ENCODE peak calls at places on chromosomes 5 and 9, in five cellular contexts. F is CD8-positive, alpha-beta T cell; R is A549; Y is psoas muscle; O is neural progenitor cell. D is an unnamed sample.

GRCh38 chr5:127041571-127041970 is 11.2 kb upstream of the MARCHF3 start:
- DNase-seq in R (no peak), O (no peak), Y (no peak), F (no peak), D (no peak)

GRCh38 chr9:21919377-21920362 is 74.5 kb downstream of the CDKN2A start:
- DNase-seq in Y (no peak), F (peak; percentile 4), R (no peak), O (no peak), D (no peak)

GRCh38 chr5:61245486-61245885 is 83.2 kb upstream of the SMIM15 start:
- DNase-seq in O (no peak), F (no peak), Y (no peak), R (no peak), D (no peak)

GRCh38 chr5:65883461-65883860 is 42.9 kb upstream of the ERBIN start:
- DNase-seq in R (no peak), O (no peak), F (no peak), Y (no peak), D (no peak)

GRCh38 chr9:14313378-14313940 is 482 bp downstream of the NFIB start:
- DNase-seq in F (no peak), R (peak; percentile 63), O (peak; percentile 56), Y (peak; percentile 76), D (no peak)

GRCh38 chr9:74609671-74610416 is 112.7 kb downstream of the RORB start:
- DNase-seq in Y (no peak), F (no peak), O (peak; percentile 8), R (peak; percentile 5), D (no peak)

GRCh38 chr9:116372081-116372673 is 218.6 kb downstream of the PAPPA start:
- DNase-seq in Y (no peak), O (no peak), R (no peak), F (no peak), D (no peak)

GRCh38 chr9:80157128-80157527 is 585.4 kb downstream of the TLE4 start:
- DNase-seq in Y (no peak), R (no peak), O (no peak), F (no peak), D (no peak)

GRCh38 chr5:179530069-179530998 is 20.0 kb upstream of the RUFY1 start:
- DNase-seq in Y (peak; percentile 79), F (peak; percentile 71), R (peak; percentile 29), O (peak; percentile 68), D (no peak)

GRCh38 chr9:93168581-93168980 is 15.4 kb upstream of the WNK2 start:
- DNase-seq in R (no peak), Y (no peak), F (no peak), O (no peak), D (no peak)

GRCh38 chr5:181120311-181120710 is 10.7 kb downstream of the OR2V1 start:
- DNase-seq in Y (no peak), R (no peak), F (no peak), O (no peak), D (no peak)

GRCh38 chr9:91949946-91950664 is at the start of gene ROR2:
- DNase-seq in F (peak; percentile 6), O (peak; percentile 94), R (peak; percentile 40), Y (peak; percentile 61), D (no peak)

GRCh38 chr5:65483474-65484346 is 2.0 kb upstream of the ADAMTS6 start:
- DNase-seq in R (peak; percentile 63), Y (no peak), F (no peak), O (peak; percentile 65), D (no peak)

GRCh38 chr9:124124729-124125589 is 113.4 kb downstream of the LHX2 start:
- DNase-seq in R (no peak), F (no peak), Y (no peak), O (no peak), D (no peak)

GRCh38 chr5:74885170-74885569 is 19.0 kb upstream of the FAM169A start:
- DNase-seq in R (no peak), Y (no peak), O (no peak), F (no peak), D (no peak)

GRCh38 chr9:89606049-89606481 is 1.3 kb downstream of the GADD45G start:
- DNase-seq in F (peak; percentile 12), R (peak; percentile 67), O (peak; percentile 65), Y (peak; percentile 87), D (peak; percentile 61)

GRCh38 chr5:28903643-28904042 is 1865.3 kb upstream of the CDH9 start:
- DNase-seq in O (no peak), R (no peak), F (no peak), Y (no peak), D (no peak)

GRCh38 chr9:110110154-110110553 is 97.8 kb downstream of the C9orf152 start:
- DNase-seq in F (no peak), O (no peak), Y (no peak), R (no peak), D (no peak)

GRCh38 chr9:87270241-87271234 is 227.1 kb upstream of the DAPK1 start:
- DNase-seq in O (peak; percentile 63), R (no peak), Y (no peak), F (no peak), D (no peak)

GRCh38 chr5:39420482-39421145 is 4.2 kb downstream of the DAB2 start:
- DNase-seq in R (no peak), Y (peak; percentile 76), O (peak; percentile 27), F (no peak), D (peak; percentile 59)

GRCh38 chr9:13292158-13292557 is 12.7 kb upstream of the MPDZ start:
- DNase-seq in O (no peak), F (no peak), R (no peak), Y (no peak), D (no peak)

GRCh38 chr5:69288668-69289067 is 43.9 kb downstream of the CCDC125 start:
- DNase-seq in F (no peak), R (no peak), O (no peak), Y (no peak), D (no peak)

GRCh38 chr5:1343931-1344901 is 683 bp downstream of the CLPTM1L start:
- DNase-seq in F (no peak), O (peak; percentile 39), Y (no peak), R (no peak), D (no peak)

GRCh38 chr5:1342268-1342667 is 2.6 kb downstream of the CLPTM1L start:
- DNase-seq in R (no peak), F (no peak), O (no peak), Y (no peak), D (no peak)

GRCh38 chr5:1341863-1342262 is 3.0 kb downstream of the CLPTM1L start:
- DNase-seq in R (no peak), Y (peak; percentile 31), F (no peak), O (no peak), D (peak; percentile 13)

GRCh38 chr5:1344975-1345838 is at the start of gene CLPTM1L:
- DNase-seq in F (peak; percentile 82), R (peak; percentile 86), Y (peak; percentile 94), O (peak; percentile 96), D (peak; percentile 84)

GRCh38 chr5:1343315-1343751 is 1.6 kb downstream of the CLPTM1L start:
- DNase-seq in Y (peak; percentile 44), O (no peak), F (no peak), R (no peak), D (no peak)
- TF ChIP-seq CTCF in Y (no peak), O (no peak), F (no peak), R (no peak), D (no peak)

GRCh38 chr5:170821257-170821800 is 37.8 kb downstream of the GABRP start:
- DNase-seq in R (no peak), O (no peak), Y (no peak), F (no peak), D (no peak)

GRCh38 chr5:170813231-170813630 is 29.7 kb downstream of the GABRP start:
- DNase-seq in R (no peak), Y (no peak), O (no peak), F (no peak), D (no peak)

GRCh38 chr5:170817195-170817594 is 33.7 kb downstream of the GABRP start:
- DNase-seq in Y (no peak), O (no peak), R (no peak), F (no peak), D (no peak)

DNA sequence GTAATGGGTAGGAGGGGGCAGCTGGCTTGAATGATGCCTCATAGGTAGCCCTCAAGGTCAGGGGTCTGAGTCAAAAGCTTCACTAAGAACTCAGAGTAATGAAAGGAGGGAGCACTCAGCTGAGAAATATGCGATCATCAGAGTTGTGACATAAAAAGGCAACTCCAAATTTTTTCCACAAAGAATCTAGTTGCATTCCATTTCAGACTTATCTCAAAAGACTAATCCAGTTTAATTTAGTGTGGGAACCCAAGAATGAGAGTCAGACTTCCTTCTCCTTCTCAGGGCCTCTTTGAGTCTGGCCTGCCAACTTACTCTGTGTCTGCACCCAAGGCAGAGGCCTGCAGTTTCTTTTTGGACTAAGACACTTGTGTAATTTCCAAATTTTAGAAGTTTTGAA is 34.7 kb downstream of the GABRP start:
- DNase-seq in O (no peak), Y (no peak), R (no peak), F (no peak), D (no peak)
- H3K27ac ChIP-seq in O (no peak overlapping the region), Y (no peak overlapping the region), R (no peak overlapping the region), F (no peak overlapping the region), D (no peak overlapping the region)

GRCh38 chr9:117919594-117919993 is 215.4 kb downstream of the TLR4 start:
- DNase-seq in Y (no peak), R (no peak), F (no peak), O (no peak), D (no peak)

GRCh38 chr9:117916291-117916690 is 212.1 kb downstream of the TLR4 start:
- DNase-seq in Y (no peak), O (no peak), R (no peak), F (no peak), D (no peak)

DNA sequence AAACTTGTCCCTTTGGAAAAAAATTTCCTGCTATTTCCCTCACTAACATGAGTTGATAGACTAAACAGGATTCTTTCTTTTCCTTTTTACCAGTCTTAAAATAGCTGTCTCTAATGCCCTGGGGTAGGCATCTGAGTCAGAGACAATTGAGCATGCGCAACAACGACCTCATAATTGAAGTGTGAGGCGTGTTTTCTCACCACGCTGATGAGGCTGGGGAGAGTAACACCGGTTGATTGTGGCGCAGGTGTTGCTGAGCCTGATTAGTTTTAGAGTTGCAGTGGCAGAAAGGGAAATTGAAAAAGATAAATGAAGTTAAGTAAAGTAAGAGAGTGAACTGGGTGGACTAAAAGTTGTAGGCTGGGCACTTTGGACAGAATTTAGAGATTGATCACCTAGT is 213.7 kb downstream of the TLR4 start:
- DNase-seq in F (no peak), R (no peak), O (no peak), Y (no peak), D (no peak)
- TF ChIP-seq CTCF in F (no peak), R (no peak), O (no peak), Y (no peak), D (no peak)

DNA sequence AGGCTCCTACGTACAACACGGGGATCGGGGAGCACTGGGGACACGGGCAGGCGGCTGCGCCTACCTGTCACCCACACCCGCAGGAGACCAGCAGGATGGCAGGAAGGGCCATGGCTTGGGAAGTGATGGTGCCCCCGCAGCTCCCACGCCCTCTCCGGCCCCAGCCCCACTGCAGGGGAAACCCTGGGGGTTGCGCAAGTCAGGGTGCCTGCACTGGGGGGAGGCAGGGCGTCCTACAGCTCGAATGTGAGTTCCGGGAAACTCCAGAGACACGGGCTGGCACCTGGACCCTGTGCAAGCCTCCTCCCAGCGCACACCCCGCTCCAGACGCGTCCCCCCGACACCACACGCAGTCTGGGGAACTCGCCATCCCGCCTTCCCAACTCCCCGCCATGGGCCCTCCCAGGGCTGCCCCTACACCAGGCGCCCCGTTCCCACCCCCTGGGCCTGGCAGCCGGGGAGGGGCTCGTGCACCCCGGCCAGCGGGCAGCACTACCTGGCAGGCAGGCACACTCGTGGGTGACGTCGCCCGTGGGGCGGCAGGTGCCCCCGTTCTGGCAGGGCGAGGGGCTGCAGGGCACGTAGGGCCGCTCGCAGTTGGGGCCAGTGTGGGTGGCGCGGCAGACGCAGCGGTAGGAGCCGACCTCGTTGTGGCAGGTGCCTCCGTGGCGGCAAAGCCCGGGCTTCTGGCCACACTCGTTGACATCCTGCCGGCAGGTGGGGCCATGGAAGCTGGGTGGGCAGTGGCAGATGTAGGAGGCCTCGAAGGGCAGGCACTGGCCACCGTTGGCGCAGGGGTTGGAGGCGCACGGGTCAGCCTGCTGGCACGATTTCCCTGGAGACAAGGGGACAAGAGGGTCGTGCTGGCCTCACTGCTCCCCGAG is 23.3 kb downstream of the NOTCH1 start:
- DNase-seq in O (no peak), R (no peak), Y (no peak), F (no peak), D (no peak)
- H3K27ac ChIP-seq in O (no peak overlapping the region), R (no peak overlapping the region), Y (no peak overlapping the region), F (no peak overlapping the region), D (no peak overlapping the region)

D was measured in dorsolateral prefrontal cortex.